ENCODE peak calls at places on chromosomes 2 and 18, in six cellular contexts. One of them, this sample, is unnamed.

GRCh38 chr2:54559593-54560145 is 103.5 kb downstream of the SPTBN1 start:
- DNase-seq in Panc1: no peak
- DNase-seq in vagina: no peak
- DNase-seq in psoas muscle: peak; percentile 60
- DNase-seq in transverse colon: peak; percentile 48
- DNase-seq in aorta: no peak
- DNase-seq in this sample: no peak

GRCh38 chr2:167715932-167716331 is 531.5 kb downstream of the STK39 start:
- DNase-seq in Panc1: no peak
- DNase-seq in aorta: no peak
- DNase-seq in transverse colon: no peak
- DNase-seq in psoas muscle: no peak
- DNase-seq in vagina: no peak
- DNase-seq in this sample: no peak

GRCh38 chr2:185316383-185316782 is 422.2 kb upstream of the FSIP2 start:
- DNase-seq in vagina: no peak
- DNase-seq in aorta: no peak
- DNase-seq in psoas muscle: no peak
- DNase-seq in Panc1: no peak
- DNase-seq in transverse colon: no peak
- DNase-seq in this sample: no peak

GRCh38 chr2:162435676-162436075 is 91.7 kb downstream of the GCA start:
- DNase-seq in psoas muscle: no peak
- DNase-seq in transverse colon: no peak
- DNase-seq in Panc1: no peak
- DNase-seq in vagina: no peak
- DNase-seq in aorta: no peak
- DNase-seq in this sample: no peak

GRCh38 chr18:57060814-57061213 is 86.1 kb upstream of the BOD1L2 start:
- DNase-seq in psoas muscle: no peak
- DNase-seq in Panc1: no peak
- DNase-seq in vagina: no peak
- DNase-seq in aorta: no peak
- DNase-seq in transverse colon: no peak
- DNase-seq in this sample: no peak

GRCh38 chr2:46537624-46538023 is 58.3 kb downstream of the TMEM247 start:
- DNase-seq in psoas muscle: no peak
- DNase-seq in Panc1: no peak
- DNase-seq in transverse colon: no peak
- DNase-seq in aorta: no peak
- DNase-seq in vagina: peak; percentile 52
- DNase-seq in this sample: no peak

GRCh38 chr2:96259497-96259921 is 6.3 kb downstream of the TMEM127 start:
- DNase-seq in aorta: peak; percentile 56
- DNase-seq in psoas muscle: peak; percentile 58
- DNase-seq in transverse colon: peak; percentile 80
- DNase-seq in vagina: no peak
- DNase-seq in Panc1: no peak
- DNase-seq in this sample: no peak

GRCh38 chr2:34401186-34401585 is 802.1 kb upstream of the FAM98A start:
- DNase-seq in aorta: no peak
- DNase-seq in vagina: no peak
- DNase-seq in transverse colon: no peak
- DNase-seq in Panc1: no peak
- DNase-seq in psoas muscle: no peak
- DNase-seq in this sample: no peak

GRCh38 chr18:21820035-21820810 is 79.6 kb downstream of the MIB1 start:
- DNase-seq in aorta: no peak
- DNase-seq in psoas muscle: no peak
- DNase-seq in vagina: no peak
- DNase-seq in transverse colon: no peak
- DNase-seq in Panc1: no peak
- DNase-seq in this sample: no peak

GRCh38 chr18:45967007-45967706 is at the start of gene EPG5:
- DNase-seq in vagina: peak; percentile 96
- DNase-seq in transverse colon: peak; percentile 97
- DNase-seq in Panc1: no peak
- DNase-seq in psoas muscle: peak; percentile 96
- DNase-seq in aorta: peak; percentile 97
- DNase-seq in this sample: peak; percentile 97

GRCh38 chr2:203878060-203878459 is 10.5 kb downstream of the CTLA4 start:
- DNase-seq in vagina: no peak
- DNase-seq in transverse colon: no peak
- DNase-seq in aorta: no peak
- DNase-seq in Panc1: no peak
- DNase-seq in psoas muscle: no peak
- DNase-seq in this sample: no peak

GRCh38 chr2:17195016-17195415 is 323.2 kb downstream of the RAD51AP2 start:
- DNase-seq in vagina: no peak
- DNase-seq in Panc1: no peak
- DNase-seq in psoas muscle: no peak
- DNase-seq in transverse colon: no peak
- DNase-seq in aorta: no peak
- DNase-seq in this sample: no peak

GRCh38 chr2:232503792-232504323 is 16.2 kb upstream of the ECEL1 start:
- DNase-seq in vagina: no peak
- DNase-seq in aorta: no peak
- DNase-seq in Panc1: no peak
- DNase-seq in transverse colon: no peak
- DNase-seq in psoas muscle: no peak
- DNase-seq in this sample: no peak

GRCh38 chr2:221851531-221852045 is 279.5 kb upstream of the EPHA4 start:
- DNase-seq in transverse colon: no peak
- DNase-seq in psoas muscle: no peak
- DNase-seq in vagina: no peak
- DNase-seq in Panc1: no peak
- DNase-seq in aorta: no peak
- DNase-seq in this sample: no peak

GRCh38 chr2:108643450-108643849 is 75.8 kb upstream of the RANBP2 start:
- DNase-seq in vagina: no peak
- DNase-seq in psoas muscle: no peak
- DNase-seq in transverse colon: no peak
- DNase-seq in Panc1: no peak
- DNase-seq in aorta: no peak
- DNase-seq in this sample: no peak

DNA sequence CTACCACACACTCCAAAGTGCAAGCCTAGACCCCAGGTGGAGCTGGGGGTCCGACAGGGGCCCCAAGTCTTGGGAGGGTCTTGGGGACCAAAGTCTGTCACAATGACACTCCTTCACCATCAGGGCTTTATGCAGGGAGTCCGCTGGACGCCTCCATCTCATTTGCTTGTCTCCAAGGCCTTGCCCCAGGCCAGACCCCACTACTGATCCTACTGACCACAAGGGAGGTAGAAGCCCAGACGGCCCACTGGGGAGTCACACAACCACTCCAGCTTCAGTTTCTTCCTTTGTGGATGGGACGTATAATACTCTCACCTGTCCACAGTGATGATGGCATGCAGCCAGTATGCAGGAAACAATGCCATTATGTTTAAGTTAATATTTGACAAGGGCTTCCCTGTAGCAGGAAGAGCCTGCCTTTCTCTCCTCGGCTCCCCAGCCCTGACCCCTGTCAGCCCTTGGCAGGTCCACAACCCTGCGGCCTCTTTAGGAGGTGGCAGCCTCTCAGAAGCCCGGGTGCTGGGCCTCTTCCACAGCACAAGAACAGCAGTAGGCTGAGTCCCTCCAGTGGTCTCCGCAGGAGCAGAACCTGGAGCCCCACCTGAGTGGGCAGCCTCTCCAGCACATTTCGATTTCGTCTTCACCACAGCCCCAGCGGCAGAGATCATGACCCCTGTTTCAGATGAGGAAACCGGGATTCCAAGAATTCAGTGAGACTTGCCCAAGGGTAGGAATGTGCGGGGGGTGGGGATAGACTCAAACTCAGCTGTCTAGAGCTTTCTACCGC is 6.5 kb downstream of the BIN1 start:
- DNase-seq in aorta: peak; percentile 30
- DNase-seq in transverse colon: peak; percentile 83
- DNase-seq in vagina: no peak
- DNase-seq in psoas muscle: peak; percentile 59
- DNase-seq in Panc1: no peak
- DNase-seq in this sample: peak; percentile 33
- H3K4me1 ChIP-seq in aorta: no peaks in the 10 kb centered on the region
- H3K4me1 ChIP-seq in transverse colon: peaks cover 69% of the 10 kb centered on the region
- H3K4me1 ChIP-seq in vagina: peaks cover 86% of the 10 kb centered on the region
- H3K4me1 ChIP-seq in psoas muscle: peaks cover 75% of the 10 kb centered on the region
- H3K4me1 ChIP-seq in Panc1: peaks cover 30% of the 10 kb centered on the region
- H3K4me1 ChIP-seq in this sample: peaks cover 7% of the 10 kb centered on the region

DNA sequence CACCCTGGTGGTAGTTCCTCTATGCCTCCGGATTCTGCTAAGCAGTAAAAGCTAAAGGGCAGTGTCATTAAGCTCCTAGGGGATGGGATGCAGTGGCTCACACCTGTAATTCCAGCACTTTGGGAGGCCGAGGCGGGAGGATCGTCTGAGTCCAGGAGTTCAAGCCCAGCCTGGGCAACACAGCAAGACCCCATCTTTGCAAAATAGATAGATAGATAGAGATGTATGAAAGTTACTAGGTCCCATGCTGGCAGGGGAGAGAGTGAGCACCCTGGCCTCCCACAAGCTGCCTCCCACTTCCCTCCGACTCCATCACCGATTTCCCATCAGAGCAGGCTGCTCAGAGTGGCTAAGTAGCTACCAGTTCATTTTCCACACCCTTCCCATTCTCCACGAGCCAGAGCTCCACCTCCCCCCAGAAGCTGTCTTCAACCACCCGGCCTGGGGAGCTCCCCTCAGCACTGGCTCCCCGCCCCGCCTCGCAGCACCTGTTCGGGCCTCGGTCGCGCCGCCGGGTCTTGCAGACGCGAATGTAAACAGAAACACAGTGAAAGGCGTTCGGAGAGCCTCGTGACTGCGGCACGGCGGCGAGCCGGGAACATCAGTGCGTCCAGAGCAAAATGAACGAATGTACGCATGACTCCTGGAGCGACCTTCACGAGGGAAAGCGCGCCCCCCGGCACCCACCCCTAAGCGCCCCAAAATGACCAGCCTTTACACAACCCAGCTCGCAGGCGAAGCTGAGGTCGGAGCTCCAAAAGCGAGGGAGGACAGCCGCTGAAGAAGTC is 595 bp upstream of the CEP68 start:
- DNase-seq in psoas muscle: no peak
- DNase-seq in Panc1: no peak
- DNase-seq in aorta: no peak
- DNase-seq in transverse colon: peak; percentile 77
- DNase-seq in vagina: no peak
- DNase-seq in this sample: peak; percentile 71
- H3K4me1 ChIP-seq in psoas muscle: peaks cover 33% of the 10 kb centered on the region
- H3K4me1 ChIP-seq in Panc1: peaks cover 13% of the 10 kb centered on the region
- H3K4me1 ChIP-seq in aorta: no peaks in the 10 kb centered on the region
- H3K4me1 ChIP-seq in transverse colon: peaks cover 51% of the 10 kb centered on the region
- H3K4me1 ChIP-seq in vagina: peaks cover 45% of the 10 kb centered on the region
- H3K4me1 ChIP-seq in this sample: peaks cover 53% of the 10 kb centered on the region

GRCh38 chr2:239274391-239275001 is 126.3 kb downstream of the HDAC4 start:
- DNase-seq in vagina: no peak
- DNase-seq in psoas muscle: peak; percentile 86
- DNase-seq in aorta: no peak
- DNase-seq in transverse colon: peak; percentile 36
- DNase-seq in Panc1: no peak
- DNase-seq in this sample: no peak
- H3K4me1 ChIP-seq in vagina: peaks cover 60% of the 10 kb centered on the region
- H3K4me1 ChIP-seq in psoas muscle: peaks cover 94% of the 10 kb centered on the region
- H3K4me1 ChIP-seq in aorta: no peaks in the 10 kb centered on the region
- H3K4me1 ChIP-seq in transverse colon: peaks cover 69% of the 10 kb centered on the region
- H3K4me1 ChIP-seq in Panc1: peaks cover 31% of the 10 kb centered on the region
- H3K4me1 ChIP-seq in this sample: peaks cover 15% of the 10 kb centered on the region

GRCh38 chr2:215727507-215728503 is 285.5 kb downstream of the MREG start:
- DNase-seq in aorta: no peak
- DNase-seq in vagina: no peak
- DNase-seq in transverse colon: no peak
- DNase-seq in Panc1: no peak
- DNase-seq in psoas muscle: no peak
- DNase-seq in this sample: no peak

GRCh38 chr2:215724171-215724570 is 288.3 kb upstream of the FN1 start:
- DNase-seq in vagina: no peak
- DNase-seq in Panc1: no peak
- DNase-seq in psoas muscle: no peak
- DNase-seq in aorta: no peak
- DNase-seq in transverse colon: no peak
- DNase-seq in this sample: no peak

GRCh38 chr2:215723011-215723410 is 287.1 kb upstream of the FN1 start:
- DNase-seq in psoas muscle: no peak
- DNase-seq in vagina: no peak
- DNase-seq in Panc1: no peak
- DNase-seq in transverse colon: no peak
- DNase-seq in aorta: no peak
- DNase-seq in this sample: no peak

GRCh38 chr2:215728504-215729065 is 284.8 kb downstream of the MREG start:
- DNase-seq in Panc1: no peak
- DNase-seq in aorta: peak; percentile 70
- DNase-seq in vagina: no peak
- DNase-seq in transverse colon: no peak
- DNase-seq in psoas muscle: no peak
- DNase-seq in this sample: no peak

GRCh38 chr2:215726070-215726469 is 287.3 kb downstream of the MREG start:
- DNase-seq in vagina: no peak
- DNase-seq in transverse colon: no peak
- DNase-seq in psoas muscle: no peak
- DNase-seq in Panc1: no peak
- DNase-seq in aorta: no peak
- DNase-seq in this sample: no peak
- H3K4me1 ChIP-seq in vagina: no peaks in the 10 kb centered on the region
- H3K4me1 ChIP-seq in transverse colon: no peaks in the 10 kb centered on the region
- H3K4me1 ChIP-seq in psoas muscle: no peaks in the 10 kb centered on the region
- H3K4me1 ChIP-seq in Panc1: no peaks in the 10 kb centered on the region
- H3K4me1 ChIP-seq in aorta: peaks cover 4% of the 10 kb centered on the region
- H3K4me1 ChIP-seq in this sample: peaks cover 31% of the 10 kb centered on the region

DNA sequence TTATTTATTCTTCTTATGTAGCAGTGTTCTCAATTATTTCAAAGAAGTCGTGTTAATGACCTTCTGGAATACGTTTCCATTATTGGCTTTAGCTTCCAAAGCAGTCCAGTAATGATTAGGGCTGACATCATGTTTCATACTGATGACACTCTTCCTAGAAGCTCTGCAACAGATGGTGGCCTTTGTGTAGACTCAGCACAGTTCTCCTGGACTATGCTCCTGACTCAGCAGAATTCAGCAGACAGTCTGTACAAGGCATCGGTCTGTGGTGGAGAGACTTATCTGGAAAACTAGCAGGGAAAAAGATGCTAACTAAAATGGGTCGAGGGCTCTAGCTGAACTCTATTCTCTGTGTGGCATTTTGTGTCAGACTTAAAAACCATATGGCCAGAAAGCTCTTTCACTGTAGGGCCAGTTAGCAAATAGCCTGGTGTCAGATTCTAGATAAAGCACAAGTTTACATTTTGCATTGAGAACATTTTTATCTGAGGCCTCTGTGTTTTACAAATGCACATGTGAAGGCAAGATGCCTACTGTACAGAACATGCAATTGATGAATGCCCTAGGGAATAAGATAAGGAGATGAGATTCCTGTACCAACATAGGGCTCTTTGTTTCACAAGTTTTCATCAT is 35.1 kb downstream of the GULP1 start:
- DNase-seq in aorta: no peak
- DNase-seq in psoas muscle: no peak
- DNase-seq in transverse colon: no peak
- DNase-seq in Panc1: no peak
- DNase-seq in vagina: no peak
- DNase-seq in this sample: no peak
- H3K4me1 ChIP-seq in aorta: peaks cover 13% of the 10 kb centered on the region
- H3K4me1 ChIP-seq in psoas muscle: peaks cover 34% of the 10 kb centered on the region
- H3K4me1 ChIP-seq in transverse colon: peaks cover 22% of the 10 kb centered on the region
- H3K4me1 ChIP-seq in Panc1: peaks cover 38% of the 10 kb centered on the region
- H3K4me1 ChIP-seq in vagina: peaks cover 33% of the 10 kb centered on the region
- H3K4me1 ChIP-seq in this sample: peaks cover 5% of the 10 kb centered on the region

GRCh38 chr2:241126771-241127202 is 22.5 kb downstream of the PASK start:
- DNase-seq in transverse colon: no peak
- DNase-seq in psoas muscle: peak; percentile 39
- DNase-seq in aorta: no peak
- DNase-seq in Panc1: no peak
- DNase-seq in vagina: no peak
- DNase-seq in this sample: no peak
- H3K4me1 ChIP-seq in transverse colon: no peaks in the 10 kb centered on the region
- H3K4me1 ChIP-seq in psoas muscle: no peaks in the 10 kb centered on the region
- H3K4me1 ChIP-seq in aorta: no peaks in the 10 kb centered on the region
- H3K4me1 ChIP-seq in Panc1: no peaks in the 10 kb centered on the region
- H3K4me1 ChIP-seq in vagina: no peaks in the 10 kb centered on the region
- H3K4me1 ChIP-seq in this sample: no peaks in the 10 kb centered on the region

This sample was measured in left lung.